ENCODE peak calls at places on chromosome 19, in five cellular contexts. One of them, this sample, is unnamed.

GRCh38 chr19:18596752-18597157 is 8.2 kb downstream of the REX1BD start:
- DNase-seq in GM12878: no peak
- DNase-seq in NT2/D1: no peak
- DNase-seq in H1: no peak
- DNase-seq in HepG2: peak; percentile 41
- DNase-seq in this sample: peak; percentile 71

GRCh38 chr19:23904406-23904805 is 10.3 kb upstream of the ZNF726 start:
- DNase-seq in NT2/D1: no peak
- DNase-seq in H1: no peak
- DNase-seq in GM12878: no peak
- DNase-seq in HepG2: no peak
- DNase-seq in this sample: no peak

GRCh38 chr19:35265126-35265995 is 3.4 kb upstream of the USF2 start:
- DNase-seq in GM12878: no peak
- DNase-seq in NT2/D1: no peak
- DNase-seq in HepG2: no peak
- DNase-seq in H1: no peak
- DNase-seq in this sample: no peak

GRCh38 chr19:12346896-12347295 is 13.5 kb upstream of the ZNF563 start:
- DNase-seq in H1: no peak
- DNase-seq in HepG2: peak; percentile 58
- DNase-seq in NT2/D1: no peak
- DNase-seq in GM12878: no peak
- DNase-seq in this sample: no peak

GRCh38 chr19:38784224-38784623 is 4.8 kb upstream of the LGALS7B start:
- DNase-seq in NT2/D1: no peak
- DNase-seq in GM12878: no peak
- DNase-seq in H1: no peak
- DNase-seq in HepG2: peak; percentile 63
- DNase-seq in this sample: no peak

GRCh38 chr19:18587962-18588610 is 512 bp upstream of the REX1BD start:
- DNase-seq in HepG2: peak; percentile 53
- DNase-seq in H1: no peak
- DNase-seq in NT2/D1: no peak
- DNase-seq in GM12878: no peak
- DNase-seq in this sample: no peak

GRCh38 chr19:10339380-10339960 is at the start of gene ICAM3:
- DNase-seq in HepG2: no peak
- DNase-seq in GM12878: peak; percentile 43
- DNase-seq in H1: no peak
- DNase-seq in NT2/D1: no peak
- DNase-seq in this sample: no peak

GRCh38 chr19:48818234-48818823 is 7.5 kb upstream of the BCAT2 start:
- DNase-seq in HepG2: no peak
- DNase-seq in H1: no peak
- DNase-seq in GM12878: no peak
- DNase-seq in NT2/D1: no peak
- DNase-seq in this sample: no peak

GRCh38 chr19:50417138-50417849 is 1.4 kb upstream of the SPIB start:
- DNase-seq in NT2/D1: no peak
- DNase-seq in HepG2: no peak
- DNase-seq in GM12878: no peak
- DNase-seq in H1: no peak
- DNase-seq in this sample: no peak

GRCh38 chr19:18504886-18505610 is 16.8 kb downstream of the ELL start:
- DNase-seq in H1: no peak
- DNase-seq in GM12878: no peak
- DNase-seq in HepG2: no peak
- DNase-seq in NT2/D1: no peak
- DNase-seq in this sample: no peak

GRCh38 chr19:8973501-8974091 is 36.6 kb downstream of the MUC16 start:
- DNase-seq in GM12878: no peak
- DNase-seq in NT2/D1: peak; percentile 28
- DNase-seq in H1: no peak
- DNase-seq in HepG2: no peak
- DNase-seq in this sample: peak; percentile 7

GRCh38 chr19:19866599-19867248 is 1.0 kb downstream of the ZNF253 start:
- DNase-seq in HepG2: peak; percentile 58
- DNase-seq in GM12878: peak; percentile 15
- DNase-seq in H1: peak; percentile 53
- DNase-seq in NT2/D1: peak; percentile 66
- DNase-seq in this sample: no peak

GRCh38 chr19:7831452-7831851 is 1.4 kb downstream of the EVI5L start:
- DNase-seq in GM12878: no peak
- DNase-seq in H1: peak; percentile 39
- DNase-seq in NT2/D1: no peak
- DNase-seq in HepG2: peak; percentile 70
- DNase-seq in this sample: peak; percentile 67

GRCh38 chr19:35789195-35789977 is 14.0 kb downstream of the ARHGAP33 start:
- DNase-seq in H1: no peak
- DNase-seq in GM12878: no peak
- DNase-seq in HepG2: no peak
- DNase-seq in NT2/D1: no peak
- DNase-seq in this sample: no peak

GRCh38 chr19:54164369-54165068 is 5.0 kb upstream of the LENG1 start:
- DNase-seq in HepG2: no peak
- DNase-seq in GM12878: no peak
- DNase-seq in H1: peak; percentile 76
- DNase-seq in NT2/D1: no peak
- DNase-seq in this sample: peak; percentile 67

GRCh38 chr19:47391510-47392223 is 27.7 kb downstream of the MEIS3 start:
- DNase-seq in GM12878: peak; percentile 12
- DNase-seq in NT2/D1: peak; percentile 92
- DNase-seq in HepG2: peak; percentile 58
- DNase-seq in H1: peak; percentile 89
- DNase-seq in this sample: peak; percentile 83

GRCh38 chr19:34904846-34905527 is 21.7 kb upstream of the ZNF30 start:
- DNase-seq in NT2/D1: no peak
- DNase-seq in HepG2: no peak
- DNase-seq in GM12878: no peak
- DNase-seq in H1: no peak
- DNase-seq in this sample: no peak

GRCh38 chr19:19062454-19063182 is 1.2 kb upstream of the SLC25A42 start:
- DNase-seq in GM12878: no peak
- DNase-seq in H1: no peak
- DNase-seq in HepG2: peak; percentile 30
- DNase-seq in NT2/D1: no peak
- DNase-seq in this sample: no peak

GRCh38 chr19:33048806-33049676 is 15.6 kb downstream of the RHPN2 start:
- DNase-seq in NT2/D1: no peak
- DNase-seq in HepG2: no peak
- DNase-seq in H1: no peak
- DNase-seq in GM12878: no peak
- DNase-seq in this sample: no peak

GRCh38 chr19:6527893-6528543 is 2.8 kb upstream of the TNFSF9 start:
- DNase-seq in NT2/D1: no peak
- DNase-seq in HepG2: no peak
- DNase-seq in GM12878: peak; percentile 96
- DNase-seq in H1: no peak
- DNase-seq in this sample: no peak

GRCh38 chr19:4064551-4065260 is 2.0 kb downstream of the ZBTB7A start:
- DNase-seq in H1: no peak
- DNase-seq in HepG2: no peak
- DNase-seq in GM12878: no peak
- DNase-seq in NT2/D1: no peak
- DNase-seq in this sample: no peak
- TF ChIP-seq SUZ12 in H1: no peak
- TF ChIP-seq SUZ12 in HepG2: no peak
- TF ChIP-seq SUZ12 in GM12878: no peak
- TF ChIP-seq SUZ12 in NT2/D1: no peak
- TF ChIP-seq SUZ12 in this sample: no peak

GRCh38 chr19:21326169-21326568 is 3.0 kb downstream of the ZNF708 start:
- DNase-seq in NT2/D1: no peak
- DNase-seq in HepG2: no peak
- DNase-seq in GM12878: no peak
- DNase-seq in H1: no peak
- DNase-seq in this sample: no peak

GRCh38 chr19:21323000-21323399 is 6.2 kb downstream of the ZNF708 start:
- DNase-seq in GM12878: no peak
- DNase-seq in NT2/D1: no peak
- DNase-seq in HepG2: no peak
- DNase-seq in H1: no peak
- DNase-seq in this sample: no peak

GRCh38 chr19:21321996-21322395 is 7.2 kb downstream of the ZNF708 start:
- DNase-seq in GM12878: no peak
- DNase-seq in H1: no peak
- DNase-seq in NT2/D1: no peak
- DNase-seq in HepG2: no peak
- DNase-seq in this sample: no peak

GRCh38 chr19:21321134-21321533 is 8.1 kb downstream of the ZNF708 start:
- DNase-seq in H1: no peak
- DNase-seq in HepG2: no peak
- DNase-seq in NT2/D1: no peak
- DNase-seq in GM12878: no peak
- DNase-seq in this sample: no peak

DNA sequence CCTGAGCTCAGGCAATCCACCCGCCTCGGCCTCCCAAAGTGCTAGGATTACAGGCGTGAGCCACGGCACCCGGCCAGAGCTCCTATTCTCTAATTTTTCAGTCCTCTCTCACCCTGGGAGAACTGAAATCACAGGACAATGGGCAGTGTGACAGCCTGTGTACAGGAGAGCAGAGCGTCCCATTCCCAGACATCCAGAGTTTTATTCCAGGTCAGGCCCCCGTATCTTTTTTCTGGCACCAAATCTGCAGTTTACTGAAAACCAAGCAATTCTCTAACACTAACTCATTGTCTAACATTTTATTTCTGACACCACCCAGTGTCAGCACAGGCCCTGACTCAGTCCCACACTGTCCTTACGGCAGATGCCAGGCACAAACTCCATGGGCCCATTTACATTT is 6.7 kb downstream of the ZNF708 start:
- DNase-seq in NT2/D1: no peak
- DNase-seq in HepG2: no peak
- DNase-seq in GM12878: no peak
- DNase-seq in H1: no peak
- DNase-seq in this sample: no peak
- TF ChIP-seq SUZ12 in NT2/D1: no peak
- TF ChIP-seq SUZ12 in HepG2: no peak
- TF ChIP-seq SUZ12 in GM12878: no peak
- TF ChIP-seq SUZ12 in H1: no peak
- TF ChIP-seq SUZ12 in this sample: no peak

GRCh38 chr19:58557253-58558065 is 952 bp downstream of the UBE2M start:
- DNase-seq in HepG2: no peak
- DNase-seq in H1: no peak
- DNase-seq in NT2/D1: no peak
- DNase-seq in GM12878: no peak
- DNase-seq in this sample: no peak
- TF ChIP-seq SUZ12 in HepG2: no peak
- TF ChIP-seq SUZ12 in H1: no peak
- TF ChIP-seq SUZ12 in NT2/D1: no peak
- TF ChIP-seq SUZ12 in GM12878: no peak
- TF ChIP-seq SUZ12 in this sample: no peak

DNA sequence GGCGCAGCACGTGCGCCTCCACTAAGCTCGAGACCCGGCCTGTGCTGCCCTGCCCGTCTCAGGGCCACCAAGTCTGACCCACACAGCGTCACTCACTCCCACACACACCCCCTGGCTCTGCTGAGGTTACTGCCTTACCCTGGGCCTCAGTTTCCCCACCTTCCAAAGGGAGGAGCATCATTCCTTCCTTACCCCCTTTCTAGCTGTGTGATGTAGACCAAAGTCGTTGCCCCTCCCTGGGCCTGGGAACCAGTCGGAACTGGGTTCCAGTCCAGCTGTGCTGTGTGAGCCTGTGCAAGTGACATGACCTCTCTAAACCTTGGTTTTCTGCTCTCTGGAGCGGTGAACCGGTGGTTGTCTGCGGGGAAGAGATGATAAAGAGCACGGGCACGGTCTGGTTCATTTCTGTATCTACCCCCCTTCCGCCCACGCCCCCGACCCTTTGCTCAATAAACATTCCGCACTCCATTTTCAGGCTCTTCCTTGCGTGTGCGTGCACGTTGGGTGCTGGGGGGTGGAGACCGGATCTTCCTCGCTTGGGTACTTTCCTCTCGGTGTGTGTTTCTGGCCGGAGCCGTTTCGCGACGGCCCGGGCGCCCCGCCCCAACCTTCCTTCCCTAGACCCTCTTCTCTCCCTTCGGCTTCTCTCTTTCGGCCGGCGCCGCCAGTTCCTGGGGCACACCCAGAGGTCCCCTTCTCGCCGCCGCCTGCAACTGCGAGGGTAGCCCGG is at the start of gene ZNF581:
- DNase-seq in NT2/D1: no peak
- DNase-seq in GM12878: peak; percentile 59
- DNase-seq in H1: no peak
- DNase-seq in HepG2: peak; percentile 57
- DNase-seq in this sample: peak; percentile 61
- TF ChIP-seq SUZ12 in NT2/D1: no peak
- TF ChIP-seq SUZ12 in GM12878: no peak
- TF ChIP-seq SUZ12 in H1: no peak
- TF ChIP-seq SUZ12 in HepG2: no peak
- TF ChIP-seq SUZ12 in this sample: no peak

GRCh38 chr19:15998166-15998565 is 49.4 kb downstream of the OR10H4 start:
- DNase-seq in NT2/D1: no peak
- DNase-seq in HepG2: no peak
- DNase-seq in GM12878: no peak
- DNase-seq in H1: no peak
- DNase-seq in this sample: no peak

GRCh38 chr19:16002380-16002779 is 53.6 kb downstream of the OR10H4 start:
- DNase-seq in GM12878: no peak
- DNase-seq in HepG2: no peak
- DNase-seq in H1: no peak
- DNase-seq in NT2/D1: no peak
- DNase-seq in this sample: no peak

GRCh38 chr19:16000024-16000687 is 51.3 kb downstream of the OR10H4 start:
- DNase-seq in NT2/D1: no peak
- DNase-seq in GM12878: no peak
- DNase-seq in HepG2: no peak
- DNase-seq in H1: no peak
- DNase-seq in this sample: no peak

GRCh38 chr19:16002985-16003384 is 54.2 kb downstream of the OR10H4 start:
- DNase-seq in HepG2: no peak
- DNase-seq in GM12878: no peak
- DNase-seq in NT2/D1: no peak
- DNase-seq in H1: no peak
- DNase-seq in this sample: no peak

GRCh38 chr19:16001481-16002312 is 52.9 kb downstream of the OR10H4 start:
- DNase-seq in NT2/D1: no peak
- DNase-seq in HepG2: peak; percentile 33
- DNase-seq in H1: no peak
- DNase-seq in GM12878: peak; percentile 55
- DNase-seq in this sample: no peak
- TF ChIP-seq SUZ12 in NT2/D1: no peak
- TF ChIP-seq SUZ12 in HepG2: no peak
- TF ChIP-seq SUZ12 in H1: no peak
- TF ChIP-seq SUZ12 in GM12878: no peak
- TF ChIP-seq SUZ12 in this sample: no peak

GRCh38 chr19:45999653-46000121 is 4.4 kb downstream of the CCDC61 start:
- DNase-seq in NT2/D1: no peak
- DNase-seq in HepG2: no peak
- DNase-seq in GM12878: no peak
- DNase-seq in H1: no peak
- DNase-seq in this sample: peak; percentile 59
- TF ChIP-seq SUZ12 in NT2/D1: no peak
- TF ChIP-seq SUZ12 in HepG2: no peak
- TF ChIP-seq SUZ12 in GM12878: no peak
- TF ChIP-seq SUZ12 in H1: no peak
- TF ChIP-seq SUZ12 in this sample: no peak

This sample was measured in HEK293T.